ENCODE peak calls at places on chromosomes 12 and 14, in ten cellular contexts. Q is CD8-positive, alpha-beta memory T cell; G is mesenchymal stem cell; L is spleen; F is lower lobe of right lung; U is pancreas; T is psoas muscle; C is fibroblast of lung; V is suprapubic skin; K is CD4-positive, alpha-beta memory T cell. R is an unnamed sample. For H3K4me1, the result is how much of the 10 kb centered on the place peaks cover.

GRCh38 chr14:29743566-29743965 is 184.1 kb downstream of the PRKD1 start:
- DNase-seq in Q (no peak), G (no peak), L (no peak), F (no peak), U (no peak), T (no peak), C (no peak), V (no peak), K (no peak), R (no peak)

GRCh38 chr14:100237735-100238418 is 1.1 kb upstream of the YY1 start:
- DNase-seq in Q (peak), G (peak), L (peak), F (peak), U (peak), T (peak), C (peak), V (peak), K (peak), R (peak)

GRCh38 chr14:53411110-53411509 is 258.0 kb upstream of the DDHD1 start:
- DNase-seq in Q (no peak), G (peak), L (no peak), F (no peak), U (no peak), T (no peak), C (peak), V (no peak), K (no peak), R (no peak)

GRCh38 chr12:131035268-131035681 is 81.6 kb downstream of the ADGRD1 start:
- DNase-seq in Q (no peak), G (no peak), L (peak), F (peak), U (no peak), T (no peak), C (no peak), V (no peak), K (no peak), R (peak)

GRCh38 chr12:6790496-6791150 is 1.3 kb downstream of the CD4 start:
- DNase-seq in Q (no peak), G (no peak), L (peak), F (no peak), U (no peak), T (no peak), C (no peak), V (no peak), K (peak), R (no peak)

GRCh38 chr12:26648584-26648983 is 184.4 kb downstream of the ITPR2 start:
- DNase-seq in Q (no peak), G (peak), L (no peak), F (no peak), U (no peak), T (no peak), C (peak), V (no peak), K (no peak), R (no peak)

GRCh38 chr14:31895206-31895605 is 181.9 kb upstream of the ARHGAP5 start:
- DNase-seq in Q (no peak), G (peak), L (no peak), F (no peak), U (no peak), T (no peak), C (peak), V (no peak), K (no peak), R (no peak)

GRCh38 chr14:64715146-64715627 is 11.0 kb downstream of the PLEKHG3 start:
- DNase-seq in Q (no peak), G (no peak), L (no peak), F (no peak), U (peak), T (no peak), C (no peak), V (no peak), K (no peak), R (peak)

GRCh38 chr12:7129647-7130536 is at the start of gene CLSTN3:
- DNase-seq in Q (peak), G (peak), L (peak), F (peak), U (peak), T (peak), C (peak), V (peak), K (peak), R (no peak)

GRCh38 chr14:45743884-45744283 is 490.9 kb upstream of the MIS18BP1 start:
- DNase-seq in Q (no peak), G (no peak), L (no peak), F (no peak), U (no peak), T (no peak), C (no peak), V (no peak), K (no peak), R (no peak)

GRCh38 chr14:22131749-22132476 is 457.1 kb downstream of the DAD1 start:
- DNase-seq in Q (no peak), G (no peak), L (no peak), F (no peak), U (no peak), T (no peak), C (no peak), V (no peak), K (no peak), R (no peak)

GRCh38 chr14:103574104-103574503 is 11.3 kb downstream of the COA8 start:
- DNase-seq in Q (no peak), G (no peak), L (no peak), F (no peak), U (no peak), T (no peak), C (no peak), V (no peak), K (no peak), R (no peak)

GRCh38 chr14:72500234-72500838 is 393.6 kb downstream of the DPF3 start:
- DNase-seq in Q (no peak), G (no peak), L (no peak), F (no peak), U (no peak), T (no peak), C (no peak), V (no peak), K (no peak), R (no peak)

GRCh38 chr12:3271639-3272038 is 194.5 kb downstream of the TSPAN9 start:
- DNase-seq in Q (no peak), G (no peak), L (no peak), F (no peak), U (no peak), T (no peak), C (no peak), V (no peak), K (no peak), R (no peak)

GRCh38 chr12:30630378-30631285 is 65.0 kb downstream of the IPO8 start:
- DNase-seq in Q (no peak), G (no peak), L (no peak), F (no peak), U (no peak), T (no peak), C (peak), V (no peak), K (no peak), R (no peak)

GRCh38 chr12:62297321-62297720 is 37.1 kb downstream of the USP15 start:
- DNase-seq in Q (no peak), G (no peak), L (no peak), F (no peak), U (no peak), T (no peak), C (no peak), V (no peak), K (no peak), R (no peak)

GRCh38 chr12:86914716-86915115 is 658.5 kb upstream of the MGAT4C start:
- DNase-seq in Q (no peak), G (peak), L (no peak), F (no peak), U (no peak), T (no peak), C (peak), V (no peak), K (no peak), R (no peak)

GRCh38 chr14:39988939-39989338 is 556.7 kb upstream of the FBXO33 start:
- DNase-seq in Q (no peak), G (peak), L (no peak), F (no peak), U (no peak), T (no peak), C (peak), V (no peak), K (no peak), R (no peak)

GRCh38 chr14:77485901-77486678 is 12.5 kb downstream of the ISM2 start:
- DNase-seq in Q (no peak), G (peak), L (no peak), F (no peak), U (no peak), T (no peak), C (peak), V (no peak), K (no peak), R (no peak)

GRCh38 chr14:21526672-21527319 is 650 bp upstream of the SALL2 start:
- DNase-seq in Q (no peak), G (no peak), L (no peak), F (no peak), U (no peak), T (no peak), C (no peak), V (no peak), K (no peak), R (no peak)

GRCh38 chr12:41980390-41980789 is 164.3 kb downstream of the GXYLT1 start:
- DNase-seq in Q (no peak), G (no peak), L (no peak), F (no peak), U (no peak), T (no peak), C (peak), V (no peak), K (no peak), R (no peak)

GRCh38 chr12:55982319-55982936 is 8.6 kb downstream of the RAB5B start:
- DNase-seq in Q (no peak), G (no peak), L (no peak), F (no peak), U (no peak), T (no peak), C (no peak), V (no peak), K (no peak), R (no peak)

GRCh38 chr12:89789862-89790261 is 81.2 kb upstream of the ATP2B1 start:
- DNase-seq in Q (no peak), G (no peak), L (no peak), F (no peak), U (no peak), T (no peak), C (no peak), V (no peak), K (no peak), R (no peak)

GRCh38 chr12:117033382-117034045 is 65.7 kb downstream of the TESC start:
- DNase-seq in Q (no peak), G (no peak), L (peak), F (no peak), U (peak), T (no peak), C (no peak), V (no peak), K (no peak), R (peak)

GRCh38 chr12:2958432-2959193 is 584 bp upstream of the TEAD4 start:
- DNase-seq in Q (no peak), G (peak), L (peak), F (peak), U (peak), T (peak), C (peak), V (no peak), K (no peak), R (peak)

GRCh38 chr12:6934110-6934509 is 6.4 kb downstream of the ATN1 start:
- DNase-seq in Q (no peak), G (no peak), L (no peak), F (no peak), U (no peak), T (peak), C (peak), V (peak), K (no peak), R (no peak)

GRCh38 chr12:49264466-49264872 is 413 bp upstream of the TUBA1C start:
- DNase-seq in Q (no peak), G (no peak), L (peak), F (no peak), U (no peak), T (no peak), C (peak), V (no peak), K (peak), R (no peak)

GRCh38 chr12:44053550-44054243 is 217.8 kb downstream of the TMEM117 start:
- DNase-seq in Q (no peak), G (no peak), L (no peak), F (no peak), U (no peak), T (no peak), C (peak), V (no peak), K (no peak), R (no peak)

GRCh38 chr12:117073611-117074010 is 25.6 kb downstream of the TESC start:
- DNase-seq in Q (no peak), G (no peak), L (no peak), F (no peak), U (no peak), T (no peak), C (no peak), V (no peak), K (no peak), R (no peak)

GRCh38 chr14:100546051-100546443 is 41.2 kb downstream of the BEGAIN start:
- DNase-seq in Q (no peak), G (no peak), L (no peak), F (peak), U (no peak), T (no peak), C (no peak), V (no peak), K (no peak), R (no peak)

GRCh38 chr12:105317942-105318614 is 12.4 kb upstream of the C12orf75 start:
- DNase-seq in Q (no peak), G (no peak), L (no peak), F (no peak), U (no peak), T (no peak), C (peak), V (no peak), K (no peak), R (no peak)

GRCh38 chr12:120833849-120834248 is 70.3 kb downstream of the SPPL3 start:
- DNase-seq in Q (no peak), G (peak), L (no peak), F (no peak), U (no peak), T (no peak), C (peak), V (no peak), K (no peak), R (no peak)

GRCh38 chr14:49999216-49999761 is 106.4 kb downstream of the ARF6 start:
- DNase-seq in Q (peak), G (peak), L (peak), F (peak), U (peak), T (peak), C (peak), V (peak), K (peak), R (no peak)

GRCh38 chr14:103923863-103924262 is 4.4 kb upstream of the TDRD9 start:
- DNase-seq in Q (no peak), G (no peak), L (no peak), F (no peak), U (no peak), T (no peak), C (no peak), V (peak), K (no peak), R (no peak)

GRCh38 chr14:44370727-44371126 is 136.4 kb downstream of the FSCB start:
- DNase-seq in Q (no peak), G (no peak), L (no peak), F (no peak), U (no peak), T (no peak), C (no peak), V (no peak), K (no peak), R (no peak)

GRCh38 chr12:120115692-120116442 is 686 bp downstream of the RAB35 start:
- DNase-seq in Q (no peak), G (peak), L (no peak), F (peak), U (peak), T (peak), C (no peak), V (no peak), K (no peak), R (no peak)

GRCh38 chr14:95649230-95649629 is 37.0 kb upstream of the TCL1B start:
- DNase-seq in Q (no peak), G (no peak), L (peak), F (no peak), U (no peak), T (no peak), C (no peak), V (no peak), K (no peak), R (no peak)

GRCh38 chr12:8953773-8954402 is 4.4 kb upstream of the M6PR start:
- DNase-seq in Q (peak), G (no peak), L (no peak), F (no peak), U (no peak), T (no peak), C (no peak), V (no peak), K (peak), R (no peak)

GRCh38 chr14:68364823-68365222 is 428.0 kb downstream of the ZFP36L1 start:
- DNase-seq in Q (no peak), G (no peak), L (no peak), F (no peak), U (no peak), T (no peak), C (peak), V (no peak), K (no peak), R (no peak)

GRCh38 chr14:68361231-68361630 is 431.6 kb downstream of the ZFP36L1 start:
- DNase-seq in Q (no peak), G (peak), L (no peak), F (no peak), U (peak), T (no peak), C (peak), V (no peak), K (no peak), R (no peak)

GRCh38 chr14:68363841-68364711 is 428.8 kb downstream of the ZFP36L1 start:
- DNase-seq in Q (no peak), G (peak), L (peak), F (peak), U (no peak), T (peak), C (peak), V (no peak), K (no peak), R (no peak)

GRCh38 chr14:68363401-68363800 is 429.5 kb downstream of the ZFP36L1 start:
- DNase-seq in Q (no peak), G (no peak), L (no peak), F (peak), U (no peak), T (no peak), C (no peak), V (no peak), K (no peak), R (no peak)

DNA sequence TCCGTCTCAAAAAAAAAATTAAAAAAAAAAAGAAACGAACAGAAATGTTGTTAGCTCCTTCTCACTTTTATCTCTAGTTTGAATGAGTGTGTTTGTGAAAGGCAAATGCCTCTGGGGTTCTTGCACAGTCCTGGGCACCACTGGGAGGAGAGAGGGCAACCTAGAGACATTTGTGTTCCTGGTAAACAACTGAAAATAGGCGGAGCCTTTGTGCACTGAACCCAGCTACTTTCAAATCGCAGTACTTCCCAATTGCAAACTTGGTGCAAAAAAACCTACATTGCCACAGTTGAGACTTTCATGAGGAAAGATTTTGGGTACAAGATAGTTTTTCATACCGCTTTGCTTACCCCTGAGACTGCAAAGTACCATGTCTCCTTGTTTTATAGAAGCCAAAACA is 430.0 kb downstream of the ZFP36L1 start:
- DNase-seq in Q (no peak), G (no peak), L (no peak), F (no peak), U (no peak), T (no peak), C (no peak), V (no peak), K (no peak), R (no peak)
- H3K4me1 ChIP-seq in Q (under half), G (under half), L (half or more), F (half or more), U (under half), T (under half), C (under half), V (under half), K (under half), R (under half)

DNA sequence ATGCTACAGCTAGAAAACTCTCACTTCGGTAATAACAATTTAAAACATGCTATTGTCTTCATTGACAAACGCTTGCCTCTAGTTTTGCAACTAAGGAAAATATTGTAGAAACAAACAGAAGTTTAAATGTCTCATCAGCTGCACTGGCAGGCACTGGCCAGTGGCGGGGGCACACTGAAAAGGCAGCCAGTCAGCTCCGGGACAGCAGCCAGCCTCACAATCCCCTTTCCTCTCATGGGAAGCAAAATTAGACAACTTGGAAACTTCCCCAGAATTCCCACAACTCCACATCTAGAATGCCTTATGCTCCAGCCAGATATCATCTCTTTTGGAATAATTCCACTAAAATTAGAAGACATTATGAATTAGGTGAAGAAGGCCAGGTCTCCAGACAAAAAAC is 72.0 kb downstream of the CLIP1 start:
- DNase-seq in Q (no peak), G (no peak), L (no peak), F (no peak), U (no peak), T (peak), C (peak), V (no peak), K (no peak), R (no peak)
- H3K27ac ChIP-seq in Q (no peak), G (no peak), L (no peak), F (no peak), U (no peak), T (peak), C (peak), V (no peak), K (no peak), R (no peak)

GRCh38 chr14:91373591-91374245 is 43.9 kb downstream of the CCDC88C start:
- DNase-seq in Q (peak), G (no peak), L (no peak), F (no peak), U (no peak), T (no peak), C (no peak), V (no peak), K (peak), R (no peak)
- H3K4me1 ChIP-seq in Q (half or more), G (under half), L (half or more), F (half or more), U (under half), T (under half), C (under half), V (half or more), K (half or more), R (under half)

DNA sequence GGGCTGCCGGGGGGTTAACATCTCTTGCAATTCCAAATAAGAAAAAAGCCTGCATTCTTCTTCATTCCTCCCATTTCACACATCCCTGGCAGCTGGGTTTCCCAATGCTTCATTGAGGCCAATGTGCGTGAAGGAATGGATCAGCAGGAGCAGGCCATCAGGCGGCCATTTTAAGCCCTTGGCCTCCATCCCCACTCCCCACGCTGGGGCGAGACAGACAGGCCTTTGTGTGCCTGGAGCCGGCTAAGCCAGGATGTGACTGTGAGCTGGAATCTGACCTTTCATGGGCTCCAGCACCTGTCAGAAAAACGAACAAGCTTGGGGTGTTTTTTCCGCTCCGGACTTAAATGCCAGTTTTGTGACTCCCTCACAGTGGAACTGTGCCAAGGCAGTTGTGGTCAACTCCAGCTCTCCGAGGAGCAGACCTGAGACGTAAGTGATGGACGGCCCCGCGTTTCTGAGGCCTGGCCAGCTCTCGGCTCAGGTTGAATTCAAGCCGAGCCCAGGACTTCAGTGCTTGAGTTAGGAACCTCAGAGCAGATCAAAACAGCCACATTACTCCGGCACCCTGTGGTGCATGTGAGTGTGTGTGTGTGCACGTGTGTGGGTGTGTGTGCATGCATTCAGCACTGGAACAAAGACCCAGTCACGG is 133.1 kb downstream of the TMEM30B start:
- DNase-seq in Q (no peak), G (peak), L (no peak), F (no peak), U (no peak), T (peak), C (peak), V (no peak), K (no peak), R (no peak)
- H3K27ac ChIP-seq in Q (no peak), G (peak), L (no peak), F (no peak), U (no peak), T (peak), C (peak), V (peak), K (no peak), R (peak)

DNA sequence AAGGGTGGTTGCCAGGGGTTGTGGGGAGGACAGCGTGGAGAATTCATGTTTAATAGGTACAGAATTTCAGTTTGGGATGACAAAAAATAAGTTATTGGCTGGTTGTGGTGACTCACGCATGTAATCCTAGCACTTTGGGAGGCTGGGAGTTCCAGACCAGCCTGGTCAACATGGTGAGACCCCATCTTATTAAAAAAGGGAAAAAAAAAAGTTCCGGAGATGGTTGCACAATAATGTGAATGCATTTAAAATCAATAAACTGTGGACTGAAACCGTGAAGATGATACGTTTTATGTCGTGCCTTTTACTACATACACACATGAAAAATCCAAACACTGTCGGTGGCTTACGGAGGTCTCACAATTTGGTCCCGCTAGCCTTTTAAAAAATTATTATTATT is 20.5 kb downstream of the GALNT6 start:
- DNase-seq in Q (no peak), G (peak), L (no peak), F (no peak), U (no peak), T (no peak), C (no peak), V (no peak), K (no peak), R (no peak)
- H3K4me1 ChIP-seq in Q (under half), G (under half), L (under half), F (under half), U (under half), T (under half), C (under half), V (under half), K (under half), R (under half)

R was measured in RWPE2.